ENCODE peak calls at places on chromosomes 1 and 21, in six cellular contexts. One of them, this sample, is unnamed.

GRCh38 chr1:171751208-171751607 is 9.3 kb upstream of the VAMP4 start:
- DNase-seq in effector memory CD4-positive, alpha-beta T cell: no peak
- DNase-seq in heart left ventricle: no peak
- DNase-seq in lower leg skin: no peak
- DNase-seq in coronary artery: no peak
- DNase-seq in cardiac muscle cell: no peak
- DNase-seq in this sample: no peak

GRCh38 chr1:112457241-112457640 is 51.5 kb upstream of the WNT2B start:
- DNase-seq in effector memory CD4-positive, alpha-beta T cell: no peak
- DNase-seq in heart left ventricle: no peak
- DNase-seq in lower leg skin: no peak
- DNase-seq in coronary artery: no peak
- DNase-seq in cardiac muscle cell: no peak
- DNase-seq in this sample: peak

GRCh38 chr1:109781807-109782206 is 18.1 kb upstream of the EPS8L3 start:
- DNase-seq in effector memory CD4-positive, alpha-beta T cell: no peak
- DNase-seq in heart left ventricle: no peak
- DNase-seq in lower leg skin: no peak
- DNase-seq in coronary artery: no peak
- DNase-seq in cardiac muscle cell: no peak
- DNase-seq in this sample: no peak

GRCh38 chr1:59079434-59080135 is 217.3 kb upstream of the FGGY start:
- DNase-seq in effector memory CD4-positive, alpha-beta T cell: no peak
- DNase-seq in heart left ventricle: no peak
- DNase-seq in lower leg skin: no peak
- DNase-seq in coronary artery: no peak
- DNase-seq in cardiac muscle cell: peak
- DNase-seq in this sample: no peak

GRCh38 chr1:16013220-16013907 is 4.5 kb downstream of the HSPB7 start:
- DNase-seq in effector memory CD4-positive, alpha-beta T cell: no peak
- DNase-seq in heart left ventricle: peak
- DNase-seq in lower leg skin: no peak
- DNase-seq in coronary artery: peak
- DNase-seq in cardiac muscle cell: peak
- DNase-seq in this sample: no peak

GRCh38 chr1:5943373-5944068 is 48.7 kb downstream of the NPHP4 start:
- DNase-seq in effector memory CD4-positive, alpha-beta T cell: no peak
- DNase-seq in heart left ventricle: no peak
- DNase-seq in lower leg skin: no peak
- DNase-seq in coronary artery: peak
- DNase-seq in cardiac muscle cell: no peak
- DNase-seq in this sample: no peak

GRCh38 chr1:170807432-170807831 is 127.9 kb upstream of the MROH9 start:
- DNase-seq in effector memory CD4-positive, alpha-beta T cell: no peak
- DNase-seq in heart left ventricle: no peak
- DNase-seq in lower leg skin: no peak
- DNase-seq in coronary artery: no peak
- DNase-seq in cardiac muscle cell: peak
- DNase-seq in this sample: peak

GRCh38 chr1:11078631-11079030 is 18.8 kb upstream of the SRM start:
- DNase-seq in effector memory CD4-positive, alpha-beta T cell: no peak
- DNase-seq in heart left ventricle: no peak
- DNase-seq in lower leg skin: no peak
- DNase-seq in coronary artery: no peak
- DNase-seq in cardiac muscle cell: no peak
- DNase-seq in this sample: peak

GRCh38 chr1:180188103-180188506 is 33.4 kb downstream of the QSOX1 start:
- DNase-seq in effector memory CD4-positive, alpha-beta T cell: no peak
- DNase-seq in heart left ventricle: no peak
- DNase-seq in lower leg skin: no peak
- DNase-seq in coronary artery: no peak
- DNase-seq in cardiac muscle cell: peak
- DNase-seq in this sample: no peak

GRCh38 chr1:154445040-154445472 is 39.9 kb downstream of the IL6R start:
- DNase-seq in effector memory CD4-positive, alpha-beta T cell: no peak
- DNase-seq in heart left ventricle: no peak
- DNase-seq in lower leg skin: no peak
- DNase-seq in coronary artery: no peak
- DNase-seq in cardiac muscle cell: no peak
- DNase-seq in this sample: no peak

GRCh38 chr1:19121192-19121591 is 88.9 kb downstream of the UBR4 start:
- DNase-seq in effector memory CD4-positive, alpha-beta T cell: no peak
- DNase-seq in heart left ventricle: no peak
- DNase-seq in lower leg skin: no peak
- DNase-seq in coronary artery: no peak
- DNase-seq in cardiac muscle cell: no peak
- DNase-seq in this sample: no peak

GRCh38 chr1:48203287-48203900 is 19.1 kb upstream of the SLC5A9 start:
- DNase-seq in effector memory CD4-positive, alpha-beta T cell: no peak
- DNase-seq in heart left ventricle: no peak
- DNase-seq in lower leg skin: no peak
- DNase-seq in coronary artery: no peak
- DNase-seq in cardiac muscle cell: peak
- DNase-seq in this sample: no peak

GRCh38 chr1:21060523-21060922 is 116.2 kb downstream of the EIF4G3 start:
- DNase-seq in effector memory CD4-positive, alpha-beta T cell: no peak
- DNase-seq in heart left ventricle: no peak
- DNase-seq in lower leg skin: no peak
- DNase-seq in coronary artery: no peak
- DNase-seq in cardiac muscle cell: no peak
- DNase-seq in this sample: no peak

GRCh38 chr1:60598055-60598910 is 484.1 kb upstream of the NFIA start:
- DNase-seq in effector memory CD4-positive, alpha-beta T cell: no peak
- DNase-seq in heart left ventricle: no peak
- DNase-seq in lower leg skin: no peak
- DNase-seq in coronary artery: no peak
- DNase-seq in cardiac muscle cell: no peak
- DNase-seq in this sample: no peak

GRCh38 chr21:27571706-27572105 is 604.8 kb upstream of the ADAMTS5 start:
- DNase-seq in effector memory CD4-positive, alpha-beta T cell: no peak
- DNase-seq in heart left ventricle: no peak
- DNase-seq in lower leg skin: no peak
- DNase-seq in coronary artery: no peak
- DNase-seq in cardiac muscle cell: no peak
- DNase-seq in this sample: peak

GRCh38 chr1:207968521-207968944 is 57.6 kb upstream of the CD34 start:
- DNase-seq in effector memory CD4-positive, alpha-beta T cell: no peak
- DNase-seq in heart left ventricle: no peak
- DNase-seq in lower leg skin: no peak
- DNase-seq in coronary artery: no peak
- DNase-seq in cardiac muscle cell: no peak
- DNase-seq in this sample: no peak

DNA sequence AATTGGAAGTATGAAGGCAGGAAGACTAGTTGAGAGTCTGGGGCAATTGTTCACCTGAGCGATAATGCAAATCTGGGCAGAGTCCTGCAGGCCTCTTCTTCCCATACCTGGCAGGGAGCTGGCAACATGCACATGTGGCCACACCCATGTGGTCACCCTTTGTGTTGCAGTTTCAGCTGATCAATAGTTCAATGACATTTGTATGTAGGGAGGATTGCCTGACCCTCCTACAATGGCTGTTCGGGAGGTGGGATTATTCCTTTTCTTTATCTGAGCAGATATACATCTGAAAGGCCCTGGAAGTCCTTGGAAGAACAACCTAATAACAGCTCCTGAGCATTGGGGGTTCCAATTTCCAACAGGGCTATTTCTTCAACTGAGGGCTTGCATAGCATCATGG is 15.2 kb upstream of the TRIM45 start:
- DNase-seq in effector memory CD4-positive, alpha-beta T cell: no peak
- DNase-seq in heart left ventricle: no peak
- DNase-seq in lower leg skin: no peak
- DNase-seq in coronary artery: no peak
- DNase-seq in cardiac muscle cell: no peak
- DNase-seq in this sample: no peak
- H3K4me3 ChIP-seq in effector memory CD4-positive, alpha-beta T cell: no peak
- H3K4me3 ChIP-seq in heart left ventricle: no peak
- H3K4me3 ChIP-seq in lower leg skin: no peak
- H3K4me3 ChIP-seq in coronary artery: no peak
- H3K4me3 ChIP-seq in cardiac muscle cell: no peak
- H3K4me3 ChIP-seq in this sample: no peak

DNA sequence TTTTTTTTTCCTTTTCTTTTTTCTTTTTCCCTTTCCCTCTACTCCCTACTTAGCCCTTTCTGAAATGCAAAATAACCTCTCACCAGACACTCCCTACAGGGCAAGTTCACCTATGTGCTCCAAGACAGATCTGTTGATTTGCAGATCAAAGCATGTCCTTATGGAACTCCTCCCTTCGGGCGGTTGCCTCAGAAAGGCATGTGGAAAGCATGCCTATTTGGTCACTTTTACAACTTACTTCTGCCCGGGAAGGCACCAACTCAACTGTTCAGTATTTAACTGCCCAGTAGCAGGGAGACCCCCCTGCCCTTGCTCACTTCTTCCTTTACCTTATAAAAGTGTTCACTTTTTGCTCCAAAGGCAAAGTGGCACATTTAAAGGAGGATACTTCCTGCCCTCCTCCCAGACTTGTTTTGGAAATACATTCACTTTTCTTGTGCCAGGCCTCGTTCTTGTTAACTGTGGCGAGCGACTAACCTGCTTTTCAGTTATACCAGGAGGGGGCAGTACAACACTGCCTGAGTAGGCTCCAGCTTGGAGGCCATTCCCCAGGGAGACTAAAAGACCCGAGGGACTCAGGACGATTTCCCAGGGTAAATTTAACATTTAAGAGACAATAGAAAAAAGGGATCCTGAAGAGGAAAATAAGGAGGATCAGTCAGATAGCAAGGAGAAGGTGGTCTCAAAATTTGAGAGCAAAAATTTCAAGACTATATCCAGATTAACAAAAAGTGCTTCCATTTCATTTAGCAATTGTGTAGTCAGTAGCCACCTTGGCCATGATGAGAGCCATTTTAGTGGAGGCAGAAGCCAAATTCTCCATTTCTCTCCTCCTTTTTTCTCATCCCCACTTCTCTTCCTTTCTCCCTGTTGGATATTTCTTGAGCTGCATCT is 12.3 kb upstream of the SLAMF7 start:
- DNase-seq in effector memory CD4-positive, alpha-beta T cell: peak
- DNase-seq in heart left ventricle: peak
- DNase-seq in lower leg skin: peak
- DNase-seq in coronary artery: no peak
- DNase-seq in cardiac muscle cell: peak
- DNase-seq in this sample: peak
- H3K4me3 ChIP-seq in effector memory CD4-positive, alpha-beta T cell: no peak
- H3K4me3 ChIP-seq in heart left ventricle: no peak
- H3K4me3 ChIP-seq in lower leg skin: no peak
- H3K4me3 ChIP-seq in coronary artery: no peak
- H3K4me3 ChIP-seq in cardiac muscle cell: no peak
- H3K4me3 ChIP-seq in this sample: no peak

DNA sequence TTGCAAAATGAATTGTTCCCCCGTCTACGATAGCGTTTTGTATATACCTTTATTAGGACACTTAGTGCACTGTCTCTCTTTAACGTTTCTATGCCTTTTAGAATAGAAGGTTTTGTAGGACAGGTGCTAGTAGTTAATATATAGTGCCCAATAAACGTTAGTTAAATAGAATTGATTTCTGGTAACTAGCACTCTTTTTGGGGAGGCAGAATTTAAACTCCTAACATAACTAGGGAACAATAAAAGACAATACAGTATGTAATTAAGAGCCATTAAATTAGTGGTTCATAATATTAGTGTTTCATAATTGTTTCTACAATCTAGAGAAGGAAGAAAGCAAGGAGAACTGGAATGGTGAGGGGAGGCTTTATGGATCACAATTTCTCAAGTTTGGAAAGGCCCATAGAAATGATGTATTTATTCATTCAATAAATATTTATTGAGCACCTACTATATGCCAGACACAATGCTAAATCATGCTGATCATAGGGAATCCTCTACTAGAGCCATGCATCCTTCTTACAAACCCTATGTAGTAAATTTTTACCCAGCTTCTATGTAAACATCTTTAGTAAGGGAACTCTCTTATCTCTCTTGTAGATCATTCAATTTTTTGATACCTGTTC is 742 bp downstream of the POLR3GL start:
- DNase-seq in effector memory CD4-positive, alpha-beta T cell: no peak
- DNase-seq in heart left ventricle: no peak
- DNase-seq in lower leg skin: no peak
- DNase-seq in coronary artery: no peak
- DNase-seq in cardiac muscle cell: no peak
- DNase-seq in this sample: no peak
- H3K4me3 ChIP-seq in effector memory CD4-positive, alpha-beta T cell: peak
- H3K4me3 ChIP-seq in heart left ventricle: peak
- H3K4me3 ChIP-seq in lower leg skin: peak
- H3K4me3 ChIP-seq in coronary artery: peak
- H3K4me3 ChIP-seq in cardiac muscle cell: peak
- H3K4me3 ChIP-seq in this sample: peak

GRCh38 chr1:27885114-27885528 is 12.8 kb downstream of the THEMIS2 start:
- DNase-seq in effector memory CD4-positive, alpha-beta T cell: no peak
- DNase-seq in heart left ventricle: no peak
- DNase-seq in lower leg skin: no peak
- DNase-seq in coronary artery: no peak
- DNase-seq in cardiac muscle cell: no peak
- DNase-seq in this sample: no peak

GRCh38 chr1:27884182-27884954 is 12.0 kb downstream of the THEMIS2 start:
- DNase-seq in effector memory CD4-positive, alpha-beta T cell: no peak
- DNase-seq in heart left ventricle: no peak
- DNase-seq in lower leg skin: no peak
- DNase-seq in coronary artery: no peak
- DNase-seq in cardiac muscle cell: no peak
- DNase-seq in this sample: no peak

GRCh38 chr1:27883536-27884181 is 11.3 kb downstream of the THEMIS2 start:
- DNase-seq in effector memory CD4-positive, alpha-beta T cell: no peak
- DNase-seq in heart left ventricle: no peak
- DNase-seq in lower leg skin: no peak
- DNase-seq in coronary artery: no peak
- DNase-seq in cardiac muscle cell: no peak
- DNase-seq in this sample: no peak

GRCh38 chr1:27879374-27880082 is 7.2 kb downstream of the THEMIS2 start:
- DNase-seq in effector memory CD4-positive, alpha-beta T cell: no peak
- DNase-seq in heart left ventricle: no peak
- DNase-seq in lower leg skin: no peak
- DNase-seq in coronary artery: no peak
- DNase-seq in cardiac muscle cell: no peak
- DNase-seq in this sample: no peak

DNA sequence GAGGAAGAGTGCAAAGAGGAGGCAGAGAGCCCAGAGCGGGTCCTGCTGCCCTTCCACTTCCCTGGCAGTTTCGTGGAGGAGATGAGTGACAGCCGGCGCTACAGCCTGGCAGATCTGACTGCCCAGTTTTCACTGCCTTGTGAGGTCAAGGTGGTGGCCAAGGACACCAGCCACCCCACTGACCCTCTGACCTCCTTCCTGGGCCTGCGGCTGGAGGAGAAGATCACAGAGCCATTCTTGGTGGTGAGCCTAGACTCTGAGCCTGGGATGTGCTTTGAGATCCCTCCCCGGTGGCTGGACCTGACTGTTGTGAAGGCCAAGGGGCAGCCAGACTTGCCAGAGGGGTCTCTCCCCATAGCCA is 10.2 kb downstream of the THEMIS2 start:
- DNase-seq in effector memory CD4-positive, alpha-beta T cell: no peak
- DNase-seq in heart left ventricle: no peak
- DNase-seq in lower leg skin: no peak
- DNase-seq in coronary artery: no peak
- DNase-seq in cardiac muscle cell: no peak
- DNase-seq in this sample: no peak
- H3K4me3 ChIP-seq in effector memory CD4-positive, alpha-beta T cell: no peak
- H3K4me3 ChIP-seq in heart left ventricle: no peak
- H3K4me3 ChIP-seq in lower leg skin: no peak
- H3K4me3 ChIP-seq in coronary artery: no peak
- H3K4me3 ChIP-seq in cardiac muscle cell: no peak
- H3K4me3 ChIP-seq in this sample: no peak